ENCODE peak calls at places on chromosome 5, in six cellular contexts. One of them, this sample, is unnamed. For H3K9me3, the result is how much of the 10 kb centered on the place peaks cover.

GRCh38 chr5:149420509-149421371 is 41.6 kb upstream of the IL17B start:
- DNase-seq in ovary: peak
- DNase-seq in SJSA1: no peak
- DNase-seq in A549: no peak
- DNase-seq in psoas muscle: peak
- DNase-seq in left ventricle myocardium inferior: no peak
- DNase-seq in this sample: no peak

GRCh38 chr5:126811515-126812198 is 34.7 kb downstream of the LMNB1 start:
- DNase-seq in ovary: no peak
- DNase-seq in SJSA1: no peak
- DNase-seq in A549: no peak
- DNase-seq in psoas muscle: no peak
- DNase-seq in left ventricle myocardium inferior: no peak
- DNase-seq in this sample: no peak

GRCh38 chr5:112823181-112823580 is 37.9 kb upstream of the SRP19 start:
- DNase-seq in ovary: no peak
- DNase-seq in SJSA1: no peak
- DNase-seq in A549: no peak
- DNase-seq in psoas muscle: no peak
- DNase-seq in left ventricle myocardium inferior: no peak
- DNase-seq in this sample: no peak

GRCh38 chr5:149475777-149476176 is 75.5 kb downstream of the CSNK1A1 start:
- DNase-seq in ovary: no peak
- DNase-seq in SJSA1: no peak
- DNase-seq in A549: no peak
- DNase-seq in psoas muscle: no peak
- DNase-seq in left ventricle myocardium inferior: no peak
- DNase-seq in this sample: no peak

GRCh38 chr5:135163391-135163790 is 129.4 kb upstream of the PITX1 start:
- DNase-seq in ovary: no peak
- DNase-seq in SJSA1: peak
- DNase-seq in A549: no peak
- DNase-seq in psoas muscle: no peak
- DNase-seq in left ventricle myocardium inferior: no peak
- DNase-seq in this sample: no peak

GRCh38 chr5:10513501-10514442 is 50.1 kb upstream of the ANKRD33B start:
- DNase-seq in ovary: no peak
- DNase-seq in SJSA1: peak
- DNase-seq in A549: peak
- DNase-seq in psoas muscle: no peak
- DNase-seq in left ventricle myocardium inferior: no peak
- DNase-seq in this sample: peak

GRCh38 chr5:32869216-32869615 is 158.1 kb downstream of the NPR3 start:
- DNase-seq in ovary: no peak
- DNase-seq in SJSA1: no peak
- DNase-seq in A549: no peak
- DNase-seq in psoas muscle: no peak
- DNase-seq in left ventricle myocardium inferior: no peak
- DNase-seq in this sample: no peak

GRCh38 chr5:17019324-17019723 is 83.2 kb upstream of the MYO10 start:
- DNase-seq in ovary: no peak
- DNase-seq in SJSA1: no peak
- DNase-seq in A549: no peak
- DNase-seq in psoas muscle: no peak
- DNase-seq in left ventricle myocardium inferior: no peak
- DNase-seq in this sample: no peak

GRCh38 chr5:53027913-53028312 is 38.8 kb downstream of the ITGA2 start:
- DNase-seq in ovary: no peak
- DNase-seq in SJSA1: peak
- DNase-seq in A549: no peak
- DNase-seq in psoas muscle: peak
- DNase-seq in left ventricle myocardium inferior: peak
- DNase-seq in this sample: peak

GRCh38 chr5:77101298-77101697 is 14.2 kb upstream of the ZBED3 start:
- DNase-seq in ovary: no peak
- DNase-seq in SJSA1: no peak
- DNase-seq in A549: no peak
- DNase-seq in psoas muscle: no peak
- DNase-seq in left ventricle myocardium inferior: no peak
- DNase-seq in this sample: no peak

GRCh38 chr5:127757576-127757975 is 54.4 kb downstream of the CCDC192 start:
- DNase-seq in ovary: no peak
- DNase-seq in SJSA1: peak
- DNase-seq in A549: peak
- DNase-seq in psoas muscle: no peak
- DNase-seq in left ventricle myocardium inferior: no peak
- DNase-seq in this sample: no peak

GRCh38 chr5:17219006-17219422 is 1.6 kb downstream of the BASP1 start:
- DNase-seq in ovary: peak
- DNase-seq in SJSA1: peak
- DNase-seq in A549: peak
- DNase-seq in psoas muscle: no peak
- DNase-seq in left ventricle myocardium inferior: no peak
- DNase-seq in this sample: peak

GRCh38 chr5:7464182-7464581 is 68.2 kb downstream of the ADCY2 start:
- DNase-seq in ovary: no peak
- DNase-seq in SJSA1: no peak
- DNase-seq in A549: no peak
- DNase-seq in psoas muscle: peak
- DNase-seq in left ventricle myocardium inferior: no peak
- DNase-seq in this sample: no peak

GRCh38 chr5:137372386-137373160 is 126.6 kb downstream of the SPOCK1 start:
- DNase-seq in ovary: no peak
- DNase-seq in SJSA1: no peak
- DNase-seq in A549: no peak
- DNase-seq in psoas muscle: no peak
- DNase-seq in left ventricle myocardium inferior: no peak
- DNase-seq in this sample: no peak

GRCh38 chr5:138068742-138069375 is 15.0 kb upstream of the WNT8A start:
- DNase-seq in ovary: peak
- DNase-seq in SJSA1: peak
- DNase-seq in A549: peak
- DNase-seq in psoas muscle: peak
- DNase-seq in left ventricle myocardium inferior: peak
- DNase-seq in this sample: peak

GRCh38 chr5:116872986-116873385 is 298.4 kb upstream of the SEMA6A start:
- DNase-seq in ovary: no peak
- DNase-seq in SJSA1: no peak
- DNase-seq in A549: no peak
- DNase-seq in psoas muscle: no peak
- DNase-seq in left ventricle myocardium inferior: no peak
- DNase-seq in this sample: no peak

GRCh38 chr5:68848086-68848485 is 245.7 kb upstream of the SLC30A5 start:
- DNase-seq in ovary: no peak
- DNase-seq in SJSA1: no peak
- DNase-seq in A549: no peak
- DNase-seq in psoas muscle: no peak
- DNase-seq in left ventricle myocardium inferior: no peak
- DNase-seq in this sample: no peak

GRCh38 chr5:117800261-117800660 is 1188.1 kb downstream of the DTWD2 start:
- DNase-seq in ovary: no peak
- DNase-seq in SJSA1: no peak
- DNase-seq in A549: no peak
- DNase-seq in psoas muscle: no peak
- DNase-seq in left ventricle myocardium inferior: no peak
- DNase-seq in this sample: no peak

GRCh38 chr5:90000351-90000750 is 409.2 kb downstream of the CETN3 start:
- DNase-seq in ovary: no peak
- DNase-seq in SJSA1: no peak
- DNase-seq in A549: no peak
- DNase-seq in psoas muscle: no peak
- DNase-seq in left ventricle myocardium inferior: no peak
- DNase-seq in this sample: peak

GRCh38 chr5:16578474-16578883 is 38.3 kb downstream of the RETREG1 start:
- DNase-seq in ovary: no peak
- DNase-seq in SJSA1: no peak
- DNase-seq in A549: no peak
- DNase-seq in psoas muscle: no peak
- DNase-seq in left ventricle myocardium inferior: no peak
- DNase-seq in this sample: no peak

GRCh38 chr5:177446184-177447065 is at the start of gene PRR7:
- DNase-seq in ovary: peak
- DNase-seq in SJSA1: no peak
- DNase-seq in A549: peak
- DNase-seq in psoas muscle: peak
- DNase-seq in left ventricle myocardium inferior: peak
- DNase-seq in this sample: peak

GRCh38 chr5:86360801-86361200 is 256.9 kb upstream of the COX7C start:
- DNase-seq in ovary: no peak
- DNase-seq in SJSA1: no peak
- DNase-seq in A549: no peak
- DNase-seq in psoas muscle: no peak
- DNase-seq in left ventricle myocardium inferior: no peak
- DNase-seq in this sample: no peak

GRCh38 chr5:94467560-94468504 is 150.6 kb downstream of the KIAA0825 start:
- DNase-seq in ovary: no peak
- DNase-seq in SJSA1: no peak
- DNase-seq in A549: no peak
- DNase-seq in psoas muscle: no peak
- DNase-seq in left ventricle myocardium inferior: no peak
- DNase-seq in this sample: no peak

GRCh38 chr5:82802954-82803353 is 274.2 kb downstream of the TMEM167A start:
- DNase-seq in ovary: no peak
- DNase-seq in SJSA1: no peak
- DNase-seq in A549: no peak
- DNase-seq in psoas muscle: no peak
- DNase-seq in left ventricle myocardium inferior: no peak
- DNase-seq in this sample: no peak

GRCh38 chr5:137825165-137825564 is 42.5 kb upstream of the MYOT start:
- DNase-seq in ovary: no peak
- DNase-seq in SJSA1: no peak
- DNase-seq in A549: no peak
- DNase-seq in psoas muscle: no peak
- DNase-seq in left ventricle myocardium inferior: no peak
- DNase-seq in this sample: no peak

GRCh38 chr5:16579142-16579541 is 37.7 kb downstream of the RETREG1 start:
- DNase-seq in ovary: no peak
- DNase-seq in SJSA1: no peak
- DNase-seq in A549: no peak
- DNase-seq in psoas muscle: peak
- DNase-seq in left ventricle myocardium inferior: peak
- DNase-seq in this sample: no peak

GRCh38 chr5:59436364-59437158 is 457.0 kb downstream of the PDE4D start:
- DNase-seq in ovary: no peak
- DNase-seq in SJSA1: no peak
- DNase-seq in A549: no peak
- DNase-seq in psoas muscle: no peak
- DNase-seq in left ventricle myocardium inferior: no peak
- DNase-seq in this sample: no peak

GRCh38 chr5:94793816-94794198 is 175.3 kb downstream of the SLF1 start:
- DNase-seq in ovary: no peak
- DNase-seq in SJSA1: no peak
- DNase-seq in A549: no peak
- DNase-seq in psoas muscle: no peak
- DNase-seq in left ventricle myocardium inferior: no peak
- DNase-seq in this sample: no peak

GRCh38 chr5:168590666-168591065 is 11.5 kb upstream of the PANK3 start:
- DNase-seq in ovary: no peak
- DNase-seq in SJSA1: no peak
- DNase-seq in A549: no peak
- DNase-seq in psoas muscle: no peak
- DNase-seq in left ventricle myocardium inferior: no peak
- DNase-seq in this sample: no peak

GRCh38 chr5:142542906-142543305 is 143.0 kb downstream of the FGF1 start:
- DNase-seq in ovary: no peak
- DNase-seq in SJSA1: no peak
- DNase-seq in A549: no peak
- DNase-seq in psoas muscle: no peak
- DNase-seq in left ventricle myocardium inferior: no peak
- DNase-seq in this sample: no peak

GRCh38 chr5:54525226-54525625 is 7.7 kb downstream of the SNX18 start:
- DNase-seq in ovary: no peak
- DNase-seq in SJSA1: no peak
- DNase-seq in A549: no peak
- DNase-seq in psoas muscle: no peak
- DNase-seq in left ventricle myocardium inferior: no peak
- DNase-seq in this sample: no peak
- H3K27ac ChIP-seq in ovary: peak
- H3K27ac ChIP-seq in SJSA1: no peak
- H3K27ac ChIP-seq in A549: no peak
- H3K27ac ChIP-seq in psoas muscle: no peak
- H3K27ac ChIP-seq in left ventricle myocardium inferior: peak
- H3K27ac ChIP-seq in this sample: peak

GRCh38 chr5:75831561-75831960 is 114.3 kb upstream of the POC5 start:
- DNase-seq in ovary: no peak
- DNase-seq in SJSA1: no peak
- DNase-seq in A549: no peak
- DNase-seq in psoas muscle: no peak
- DNase-seq in left ventricle myocardium inferior: no peak
- DNase-seq in this sample: no peak
- H3K9me3 ChIP-seq in ovary: under half
- H3K9me3 ChIP-seq in SJSA1: under half
- H3K9me3 ChIP-seq in A549: under half
- H3K9me3 ChIP-seq in psoas muscle: under half
- H3K9me3 ChIP-seq in left ventricle myocardium inferior: under half
- H3K9me3 ChIP-seq in this sample: under half

DNA sequence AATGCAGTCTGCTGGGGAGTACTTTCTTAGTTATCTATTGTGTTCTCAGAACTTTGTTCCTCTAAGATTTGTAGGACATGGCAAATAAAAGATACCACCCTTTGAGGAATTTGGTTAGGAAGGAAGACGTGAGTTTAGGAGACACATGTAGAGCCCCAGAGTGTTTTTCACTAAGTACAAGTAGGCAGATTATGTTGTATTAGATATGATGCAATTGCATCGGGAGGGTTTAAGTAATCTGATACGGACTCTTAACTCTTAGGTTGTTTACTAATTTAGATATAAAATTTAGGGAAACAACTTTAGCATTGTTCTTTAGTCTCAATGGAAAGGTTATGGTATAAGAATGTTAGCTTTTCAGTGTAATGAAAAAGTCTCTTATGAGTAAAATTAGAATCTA is 84.4 kb downstream of the TRIO start:
- DNase-seq in ovary: no peak
- DNase-seq in SJSA1: no peak
- DNase-seq in A549: no peak
- DNase-seq in psoas muscle: no peak
- DNase-seq in left ventricle myocardium inferior: no peak
- DNase-seq in this sample: no peak
- H3K27ac ChIP-seq in ovary: no peak
- H3K27ac ChIP-seq in SJSA1: no peak
- H3K27ac ChIP-seq in A549: peak
- H3K27ac ChIP-seq in psoas muscle: peak
- H3K27ac ChIP-seq in left ventricle myocardium inferior: peak
- H3K27ac ChIP-seq in this sample: no peak

GRCh38 chr5:3456121-3456681 is 139.4 kb upstream of the IRX1 start:
- DNase-seq in ovary: no peak
- DNase-seq in SJSA1: no peak
- DNase-seq in A549: no peak
- DNase-seq in psoas muscle: no peak
- DNase-seq in left ventricle myocardium inferior: no peak
- DNase-seq in this sample: no peak
- H3K9me3 ChIP-seq in ovary: under half
- H3K9me3 ChIP-seq in SJSA1: under half
- H3K9me3 ChIP-seq in A549: under half
- H3K9me3 ChIP-seq in psoas muscle: under half
- H3K9me3 ChIP-seq in left ventricle myocardium inferior: under half
- H3K9me3 ChIP-seq in this sample: under half